ENCODE peak calls at places on chromosome 9, in four cellular contexts. G is spleen, C is astrocyte of the spinal cord, L is NCI-H2081. S is an unnamed sample.

GRCh38 chr9:137674307-137675305 is 55.8 kb downstream of the EHMT1 start:
- DNase-seq in G (peak; percentile 45), L (no peak), C (no peak), S (no peak)

GRCh38 chr9:85172001-85172978 is 502.8 kb downstream of the NTRK2 start:
- DNase-seq in C (peak; percentile 1), L (no peak), G (no peak), S (no peak)

GRCh38 chr9:16809912-16810610 is 60.4 kb downstream of the BNC2 start:
- DNase-seq in L (peak; percentile 67), C (no peak), G (no peak), S (no peak)

GRCh38 chr9:4550777-4551476 is 60.7 kb downstream of the SLC1A1 start:
- DNase-seq in G (no peak), C (peak; percentile 23), L (peak; percentile 56), S (no peak)

GRCh38 chr9:121308765-121309164 is 40.8 kb downstream of the GSN start:
- DNase-seq in C (no peak), G (peak; percentile 39), L (no peak), S (no peak)

GRCh38 chr9:136278221-136278620 is 25.7 kb downstream of the CCDC187 start:
- DNase-seq in G (no peak), L (no peak), C (no peak), S (no peak)

GRCh38 chr9:36637491-36638270 is 65.0 kb downstream of the MELK start:
- DNase-seq in G (no peak), L (no peak), C (no peak), S (no peak)

GRCh38 chr9:972512-973294 is 3.8 kb upstream of the DMRT3 start:
- DNase-seq in C (no peak), G (no peak), L (no peak), S (no peak)

GRCh38 chr9:68844623-68845612 is 139.9 kb downstream of the PIP5K1B start:
- DNase-seq in G (no peak), L (peak; percentile 54), C (peak; percentile 2), S (no peak)

S was measured in T-cell.